ENCODE peak calls at places on chromosome 21, in six cellular contexts. W is heart left ventricle, Z is ovary, F is NB4, H is tibial artery, Q is transverse colon. V is an unnamed sample.

GRCh38 chr21:24023402-24023801 is 1583.9 kb downstream of the MRPL39 start:
- DNase-seq in W (no peak), Z (no peak), F (no peak), H (no peak), Q (no peak), V (peak)

GRCh38 chr21:39037807-39038405 is 145.3 kb downstream of the PSMG1 start:
- DNase-seq in W (no peak), Z (no peak), F (no peak), H (no peak), Q (no peak), V (no peak)

GRCh38 chr21:25980710-25981109 is 189.9 kb downstream of the APP start:
- DNase-seq in W (no peak), Z (no peak), F (no peak), H (no peak), Q (no peak), V (no peak)

GRCh38 chr21:34576043-34576466 is 38.9 kb downstream of the RCAN1 start:
- DNase-seq in W (peak), Z (no peak), F (no peak), H (no peak), Q (no peak), V (no peak)

GRCh38 chr21:26883768-26884167 is 38.6 kb upstream of the ADAMTS1 start:
- DNase-seq in W (no peak), Z (no peak), F (no peak), H (no peak), Q (no peak), V (no peak)

GRCh38 chr21:38903578-38904193 is 98.0 kb downstream of the ETS2 start:
- DNase-seq in W (no peak), Z (no peak), F (no peak), H (no peak), Q (no peak), V (no peak)

GRCh38 chr21:18524097-18524496 is 120.5 kb upstream of the TMPRSS15 start:
- DNase-seq in W (no peak), Z (no peak), F (no peak), H (no peak), Q (no peak), V (no peak)

GRCh38 chr21:38645282-38645681 is 147.0 kb upstream of the ERG start:
- DNase-seq in W (no peak), Z (no peak), F (no peak), H (no peak), Q (no peak), V (peak)

GRCh38 chr21:33395866-33396265 is 7.3 kb upstream of the IFNGR2 start:
- DNase-seq in W (no peak), Z (no peak), F (peak), H (no peak), Q (no peak), V (no peak)

GRCh38 chr21:39527664-39528381 is 76.1 kb downstream of the SH3BGR start:
- DNase-seq in W (no peak), Z (no peak), F (no peak), H (no peak), Q (peak), V (no peak)

GRCh38 chr21:25506268-25506667 is 101.0 kb downstream of the MRPL39 start:
- DNase-seq in W (no peak), Z (no peak), F (no peak), H (no peak), Q (no peak), V (no peak)

GRCh38 chr21:35395728-35396127 is 346.6 kb upstream of the RUNX1 start:
- DNase-seq in W (no peak), Z (no peak), F (peak), H (no peak), Q (no peak), V (no peak)

GRCh38 chr21:32884062-32884461 is 112.5 kb upstream of the PAXBP1 start:
- DNase-seq in W (no peak), Z (no peak), F (peak), H (no peak), Q (no peak), V (no peak)

GRCh38 chr21:22260274-22260673 is 1262.1 kb downstream of the NCAM2 start:
- DNase-seq in W (no peak), Z (no peak), F (no peak), H (no peak), Q (no peak), V (no peak)

GRCh38 chr21:33396966-33397365 is 6.2 kb upstream of the IFNGR2 start:
- DNase-seq in W (peak), Z (no peak), F (no peak), H (no peak), Q (no peak), V (peak)

GRCh38 chr21:28635541-28635940 is 357.1 kb downstream of the LTN1 start:
- DNase-seq in W (no peak), Z (no peak), F (no peak), H (no peak), Q (no peak), V (no peak)

GRCh38 chr21:28832013-28832714 is 160.5 kb downstream of the LTN1 start:
- DNase-seq in W (no peak), Z (no peak), F (peak), H (no peak), Q (no peak), V (no peak)

GRCh38 chr21:33961061-33961460 is 45.5 kb upstream of the ATP5PO start:
- DNase-seq in W (no peak), Z (no peak), F (no peak), H (no peak), Q (no peak), V (no peak)

GRCh38 chr21:42615924-42616323 is 37.5 kb upstream of the PDE9A start:
- DNase-seq in W (no peak), Z (no peak), F (no peak), H (no peak), Q (no peak), V (no peak)

GRCh38 chr21:33266784-33267135 is 593 bp downstream of the IL10RB start:
- DNase-seq in W (no peak), Z (no peak), F (no peak), H (no peak), Q (peak), V (no peak)

GRCh38 chr21:33380483-33380998 is 22.7 kb upstream of the IFNGR2 start:
- DNase-seq in W (peak), Z (peak), F (peak), H (peak), Q (peak), V (peak)

DNA sequence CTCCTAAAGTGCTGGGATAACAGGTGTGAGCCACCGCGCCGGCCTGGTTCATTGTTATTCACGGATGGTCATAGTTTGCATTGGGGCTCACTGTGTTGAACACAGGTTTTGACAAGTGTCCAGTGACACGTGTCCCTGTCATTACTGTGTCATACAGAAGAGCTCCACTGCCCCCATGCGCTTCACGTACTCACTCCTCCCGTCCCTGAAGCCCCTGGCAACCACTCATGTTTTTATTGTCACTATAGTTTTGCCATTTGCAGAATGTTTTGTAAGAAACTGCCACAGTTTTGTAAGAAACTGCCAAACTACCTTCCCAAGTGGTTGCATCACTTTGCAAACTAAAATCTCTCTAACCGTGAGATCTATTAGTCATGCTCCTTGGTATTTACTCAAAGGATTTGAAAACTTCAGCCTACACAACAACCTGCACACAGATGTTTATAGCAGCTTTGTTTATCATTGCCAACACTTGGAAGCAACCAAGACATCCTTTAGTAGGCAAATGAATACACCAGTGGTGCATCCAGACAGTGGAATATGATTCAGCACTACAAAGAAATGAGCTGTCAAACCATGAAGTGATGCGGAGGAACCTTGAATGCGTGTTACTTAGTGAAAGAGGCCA is 163.2 kb upstream of the COL6A1 start:
- DNase-seq in W (no peak), Z (no peak), F (peak), H (no peak), Q (no peak), V (peak)
- TF ChIP-seq CTCF in W (no peak), Z (no peak), F (peak), H (no peak), Q (no peak), V (no peak)

GRCh38 chr21:16070207-16070651 is 340.4 kb downstream of the USP25 start:
- DNase-seq in W (no peak), Z (no peak), F (no peak), H (no peak), Q (no peak), V (no peak)
- H3K4me3 ChIP-seq in W (no peak), Z (peak), F (no peak), H (no peak), Q (no peak), V (peak)

GRCh38 chr21:44337941-44338895 is 972 bp downstream of the CFAP410 start:
- DNase-seq in W (peak), Z (peak), F (peak), H (peak), Q (peak), V (peak)
- TF ChIP-seq CTCF in W (no peak), Z (peak), F (peak), H (peak), Q (peak), V (peak)

GRCh38 chr21:31176080-31176551 is 137.8 kb upstream of the KRTAP19-8 start:
- DNase-seq in W (no peak), Z (no peak), F (peak), H (no peak), Q (no peak), V (no peak)
- H3K4me3 ChIP-seq in W (no peak), Z (no peak), F (no peak), H (no peak), Q (no peak), V (no peak)

V was measured in astrocyte of the cerebellum.